ENCODE peak calls at places on chromosomes 3 and 15, in eight cellular contexts. One of them, this sample, is unnamed.

GRCh38 chr15:100601158-100601557 is 826 bp downstream of the LINS1 start:
- DNase-seq in sigmoid colon: no peak
- DNase-seq in upper lobe of left lung: no peak
- DNase-seq in H1: no peak
- DNase-seq in HepG2: no peak
- DNase-seq in stomach: no peak
- DNase-seq in K562: peak
- DNase-seq in GM12878: no peak
- DNase-seq in this sample: no peak

GRCh38 chr3:194727435-194728128 is 41.9 kb downstream of the FAM43A start:
- DNase-seq in sigmoid colon: no peak
- DNase-seq in upper lobe of left lung: no peak
- DNase-seq in H1: no peak
- DNase-seq in HepG2: no peak
- DNase-seq in stomach: no peak
- DNase-seq in K562: no peak
- DNase-seq in GM12878: no peak
- DNase-seq in this sample: no peak

GRCh38 chr15:51265037-51265555 is 73.3 kb downstream of the CYP19A1 start:
- DNase-seq in sigmoid colon: no peak
- DNase-seq in upper lobe of left lung: no peak
- DNase-seq in H1: no peak
- DNase-seq in HepG2: no peak
- DNase-seq in stomach: no peak
- DNase-seq in K562: no peak
- DNase-seq in GM12878: no peak
- DNase-seq in this sample: no peak

GRCh38 chr3:151839313-151839631 is 25.4 kb downstream of the AADAC start:
- DNase-seq in sigmoid colon: no peak
- DNase-seq in upper lobe of left lung: no peak
- DNase-seq in H1: no peak
- DNase-seq in HepG2: no peak
- DNase-seq in stomach: no peak
- DNase-seq in K562: no peak
- DNase-seq in GM12878: no peak
- DNase-seq in this sample: no peak

GRCh38 chr3:53169045-53169831 is 8.2 kb downstream of the PRKCD start:
- DNase-seq in sigmoid colon: no peak
- DNase-seq in upper lobe of left lung: no peak
- DNase-seq in H1: no peak
- DNase-seq in HepG2: peak
- DNase-seq in stomach: no peak
- DNase-seq in K562: no peak
- DNase-seq in GM12878: no peak
- DNase-seq in this sample: no peak

GRCh38 chr15:53354905-53355304 is 404.6 kb downstream of the WDR72 start:
- DNase-seq in sigmoid colon: no peak
- DNase-seq in upper lobe of left lung: no peak
- DNase-seq in H1: no peak
- DNase-seq in HepG2: no peak
- DNase-seq in stomach: no peak
- DNase-seq in K562: no peak
- DNase-seq in GM12878: no peak
- DNase-seq in this sample: no peak

GRCh38 chr3:151901946-151902285 is 28.5 kb downstream of the SUCNR1 start:
- DNase-seq in sigmoid colon: no peak
- DNase-seq in upper lobe of left lung: no peak
- DNase-seq in H1: no peak
- DNase-seq in HepG2: no peak
- DNase-seq in stomach: no peak
- DNase-seq in K562: no peak
- DNase-seq in GM12878: no peak
- DNase-seq in this sample: no peak

GRCh38 chr3:128153156-128154011 is at the start of gene EEFSEC:
- DNase-seq in sigmoid colon: peak
- DNase-seq in upper lobe of left lung: peak
- DNase-seq in H1: no peak
- DNase-seq in HepG2: peak
- DNase-seq in stomach: peak
- DNase-seq in K562: peak
- DNase-seq in GM12878: peak
- DNase-seq in this sample: peak

GRCh38 chr15:73375755-73376305 is 7.1 kb upstream of the HCN4 start:
- DNase-seq in sigmoid colon: no peak
- DNase-seq in upper lobe of left lung: no peak
- DNase-seq in H1: no peak
- DNase-seq in HepG2: no peak
- DNase-seq in stomach: no peak
- DNase-seq in K562: no peak
- DNase-seq in GM12878: no peak
- DNase-seq in this sample: no peak

GRCh38 chr3:184716652-184717607 is 5.1 kb upstream of the MAGEF1 start:
- DNase-seq in sigmoid colon: no peak
- DNase-seq in upper lobe of left lung: peak
- DNase-seq in H1: no peak
- DNase-seq in HepG2: peak
- DNase-seq in stomach: no peak
- DNase-seq in K562: no peak
- DNase-seq in GM12878: no peak
- DNase-seq in this sample: no peak

GRCh38 chr3:10981961-10982360 is 10.6 kb upstream of the SLC6A1 start:
- DNase-seq in sigmoid colon: no peak
- DNase-seq in upper lobe of left lung: no peak
- DNase-seq in H1: no peak
- DNase-seq in HepG2: no peak
- DNase-seq in stomach: no peak
- DNase-seq in K562: no peak
- DNase-seq in GM12878: no peak
- DNase-seq in this sample: no peak

GRCh38 chr3:186985713-186986364 is 55.5 kb downstream of the ST6GAL1 start:
- DNase-seq in sigmoid colon: no peak
- DNase-seq in upper lobe of left lung: no peak
- DNase-seq in H1: no peak
- DNase-seq in HepG2: no peak
- DNase-seq in stomach: no peak
- DNase-seq in K562: peak
- DNase-seq in GM12878: peak
- DNase-seq in this sample: no peak

GRCh38 chr3:178097576-178097975 is 438.7 kb upstream of the KCNMB2 start:
- DNase-seq in sigmoid colon: no peak
- DNase-seq in upper lobe of left lung: no peak
- DNase-seq in H1: no peak
- DNase-seq in HepG2: no peak
- DNase-seq in stomach: no peak
- DNase-seq in K562: no peak
- DNase-seq in GM12878: no peak
- DNase-seq in this sample: no peak

GRCh38 chr3:190014940-190015339 is 105.8 kb downstream of the P3H2 start:
- DNase-seq in sigmoid colon: no peak
- DNase-seq in upper lobe of left lung: no peak
- DNase-seq in H1: no peak
- DNase-seq in HepG2: no peak
- DNase-seq in stomach: no peak
- DNase-seq in K562: no peak
- DNase-seq in GM12878: no peak
- DNase-seq in this sample: no peak

GRCh38 chr3:103083848-103084631 is 649.2 kb downstream of the ZPLD1 start:
- DNase-seq in sigmoid colon: no peak
- DNase-seq in upper lobe of left lung: no peak
- DNase-seq in H1: no peak
- DNase-seq in HepG2: no peak
- DNase-seq in stomach: no peak
- DNase-seq in K562: no peak
- DNase-seq in GM12878: no peak
- DNase-seq in this sample: no peak

GRCh38 chr3:46557814-46558183 is 8.3 kb downstream of the LRRC2 start:
- DNase-seq in sigmoid colon: no peak
- DNase-seq in upper lobe of left lung: no peak
- DNase-seq in H1: no peak
- DNase-seq in HepG2: no peak
- DNase-seq in stomach: no peak
- DNase-seq in K562: no peak
- DNase-seq in GM12878: no peak
- DNase-seq in this sample: no peak
- TF ChIP-seq EP300 in sigmoid colon: no peak
- TF ChIP-seq EP300 in upper lobe of left lung: no peak
- TF ChIP-seq EP300 in H1: no peak
- TF ChIP-seq EP300 in HepG2: no peak
- TF ChIP-seq EP300 in stomach: no peak
- TF ChIP-seq EP300 in K562: no peak
- TF ChIP-seq EP300 in GM12878: no peak
- TF ChIP-seq EP300 in this sample: no peak

GRCh38 chr3:12559520-12559919 is 2.6 kb downstream of the MKRN2 start:
- DNase-seq in sigmoid colon: no peak
- DNase-seq in upper lobe of left lung: no peak
- DNase-seq in H1: no peak
- DNase-seq in HepG2: no peak
- DNase-seq in stomach: no peak
- DNase-seq in K562: peak
- DNase-seq in GM12878: no peak
- DNase-seq in this sample: no peak

GRCh38 chr3:12561397-12561796 is 4.5 kb downstream of the MKRN2 start:
- DNase-seq in sigmoid colon: no peak
- DNase-seq in upper lobe of left lung: no peak
- DNase-seq in H1: no peak
- DNase-seq in HepG2: no peak
- DNase-seq in stomach: no peak
- DNase-seq in K562: no peak
- DNase-seq in GM12878: no peak
- DNase-seq in this sample: no peak

GRCh38 chr3:12558706-12559105 is 1.8 kb downstream of the MKRN2 start:
- DNase-seq in sigmoid colon: no peak
- DNase-seq in upper lobe of left lung: no peak
- DNase-seq in H1: no peak
- DNase-seq in HepG2: no peak
- DNase-seq in stomach: no peak
- DNase-seq in K562: peak
- DNase-seq in GM12878: no peak
- DNase-seq in this sample: no peak

GRCh38 chr3:12562451-12562850 is 5.6 kb downstream of the MKRN2 start:
- DNase-seq in sigmoid colon: no peak
- DNase-seq in upper lobe of left lung: no peak
- DNase-seq in H1: no peak
- DNase-seq in HepG2: no peak
- DNase-seq in stomach: no peak
- DNase-seq in K562: no peak
- DNase-seq in GM12878: no peak
- DNase-seq in this sample: no peak

GRCh38 chr3:12560505-12561188 is 3.8 kb downstream of the MKRN2 start:
- DNase-seq in sigmoid colon: no peak
- DNase-seq in upper lobe of left lung: no peak
- DNase-seq in H1: no peak
- DNase-seq in HepG2: no peak
- DNase-seq in stomach: no peak
- DNase-seq in K562: no peak
- DNase-seq in GM12878: peak
- DNase-seq in this sample: no peak
- TF ChIP-seq POLR2AphosphoS5 in sigmoid colon: no peak
- TF ChIP-seq POLR2AphosphoS5 in upper lobe of left lung: no peak
- TF ChIP-seq POLR2AphosphoS5 in H1: no peak
- TF ChIP-seq POLR2AphosphoS5 in HepG2: no peak
- TF ChIP-seq POLR2AphosphoS5 in stomach: no peak
- TF ChIP-seq POLR2AphosphoS5 in K562: no peak
- TF ChIP-seq POLR2AphosphoS5 in GM12878: peak
- TF ChIP-seq POLR2AphosphoS5 in this sample: no peak

GRCh38 chr3:56861511-56861910 is 59.8 kb upstream of the ARHGEF3 start:
- DNase-seq in sigmoid colon: no peak
- DNase-seq in upper lobe of left lung: no peak
- DNase-seq in H1: no peak
- DNase-seq in HepG2: no peak
- DNase-seq in stomach: no peak
- DNase-seq in K562: no peak
- DNase-seq in GM12878: no peak
- DNase-seq in this sample: no peak

GRCh38 chr3:56860948-56861347 is 59.2 kb upstream of the ARHGEF3 start:
- DNase-seq in sigmoid colon: no peak
- DNase-seq in upper lobe of left lung: no peak
- DNase-seq in H1: no peak
- DNase-seq in HepG2: no peak
- DNase-seq in stomach: no peak
- DNase-seq in K562: no peak
- DNase-seq in GM12878: no peak
- DNase-seq in this sample: no peak

GRCh38 chr3:56864090-56864489 is 62.3 kb upstream of the ARHGEF3 start:
- DNase-seq in sigmoid colon: no peak
- DNase-seq in upper lobe of left lung: no peak
- DNase-seq in H1: no peak
- DNase-seq in HepG2: no peak
- DNase-seq in stomach: no peak
- DNase-seq in K562: no peak
- DNase-seq in GM12878: peak
- DNase-seq in this sample: no peak

GRCh38 chr3:56860351-56860750 is 58.6 kb upstream of the ARHGEF3 start:
- DNase-seq in sigmoid colon: no peak
- DNase-seq in upper lobe of left lung: no peak
- DNase-seq in H1: no peak
- DNase-seq in HepG2: no peak
- DNase-seq in stomach: no peak
- DNase-seq in K562: no peak
- DNase-seq in GM12878: no peak
- DNase-seq in this sample: no peak

DNA sequence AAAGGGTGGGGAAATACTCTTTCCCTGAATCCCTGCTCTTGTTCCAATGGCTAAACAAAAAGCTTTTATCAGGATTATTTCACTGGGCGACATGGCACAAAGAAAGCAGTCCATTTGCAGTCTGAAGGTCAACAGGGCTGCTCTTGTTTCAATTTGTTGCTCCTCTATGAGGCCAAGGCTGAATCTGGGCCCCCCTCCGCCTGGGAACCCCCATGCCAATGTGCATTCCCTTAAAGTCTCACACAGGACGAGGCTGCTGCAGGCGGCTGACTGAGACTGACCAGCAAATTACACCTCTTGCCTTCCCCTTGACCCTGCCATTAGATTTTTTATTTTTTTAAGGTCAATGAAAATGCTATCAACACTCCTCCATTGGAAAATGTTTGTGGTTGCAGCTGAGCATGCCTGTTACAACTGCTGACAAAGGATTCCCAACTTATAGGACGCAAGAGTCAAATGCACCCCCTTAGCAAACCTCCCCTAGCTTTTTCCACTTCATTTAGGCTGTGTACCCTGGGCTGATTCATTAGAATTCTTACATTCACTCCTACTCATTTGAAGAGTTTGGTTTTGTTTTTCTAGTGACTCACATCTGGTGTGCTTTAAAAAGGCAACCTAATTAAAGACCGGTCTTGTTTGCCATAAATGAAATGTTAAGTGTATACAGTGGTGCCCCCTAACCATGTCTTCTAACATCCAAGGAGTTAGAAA is 60.8 kb upstream of the ARHGEF3 start:
- DNase-seq in sigmoid colon: no peak
- DNase-seq in upper lobe of left lung: no peak
- DNase-seq in H1: no peak
- DNase-seq in HepG2: peak
- DNase-seq in stomach: no peak
- DNase-seq in K562: no peak
- DNase-seq in GM12878: no peak
- DNase-seq in this sample: no peak
- TF ChIP-seq EP300 in sigmoid colon: no peak
- TF ChIP-seq EP300 in upper lobe of left lung: no peak
- TF ChIP-seq EP300 in H1: no peak
- TF ChIP-seq EP300 in HepG2: peak
- TF ChIP-seq EP300 in stomach: no peak
- TF ChIP-seq EP300 in K562: no peak
- TF ChIP-seq EP300 in GM12878: no peak
- TF ChIP-seq EP300 in this sample: no peak

GRCh38 chr15:79923068-79923514 is 26.3 kb upstream of the MTHFS start:
- DNase-seq in sigmoid colon: peak
- DNase-seq in upper lobe of left lung: peak
- DNase-seq in H1: peak
- DNase-seq in HepG2: peak
- DNase-seq in stomach: peak
- DNase-seq in K562: peak
- DNase-seq in GM12878: no peak
- DNase-seq in this sample: peak
- TF ChIP-seq POLR2AphosphoS5 in sigmoid colon: no peak
- TF ChIP-seq POLR2AphosphoS5 in upper lobe of left lung: no peak
- TF ChIP-seq POLR2AphosphoS5 in H1: no peak
- TF ChIP-seq POLR2AphosphoS5 in HepG2: no peak
- TF ChIP-seq POLR2AphosphoS5 in stomach: no peak
- TF ChIP-seq POLR2AphosphoS5 in K562: no peak
- TF ChIP-seq POLR2AphosphoS5 in GM12878: peak
- TF ChIP-seq POLR2AphosphoS5 in this sample: peak